ENCODE peak calls at places on chromosomes 2 and 18, in four cellular contexts. E is left lung, N is natural killer cell, C is lower lobe of right lung. Q is an unnamed sample.

GRCh38 chr2:38751847-38752410 is 768 bp upstream of the SRSF7 start:
- DNase-seq in N (no peak), C (no peak), E (no peak), Q (no peak)

GRCh38 chr2:224263571-224264043 is 138.3 kb downstream of the FAM124B start:
- DNase-seq in N (no peak), C (no peak), E (no peak), Q (no peak)

GRCh38 chr2:23753291-23754006 is 173.5 kb downstream of the ATAD2B start:
- DNase-seq in N (no peak), E (no peak), C (no peak), Q (no peak)

GRCh38 chr2:45904267-45904921 is 252.9 kb downstream of the PRKCE start:
- DNase-seq in C (no peak), N (no peak), E (no peak), Q (no peak)

GRCh38 chr18:23684515-23685197 is 4.6 kb upstream of the LAMA3 start:
- DNase-seq in N (no peak), E (no peak), C (no peak), Q (no peak)

GRCh38 chr2:8030694-8031303 is 651.1 kb upstream of the ID2 start:
- DNase-seq in C (no peak), N (no peak), E (no peak), Q (no peak)

GRCh38 chr2:48306409-48307284 is 223.3 kb upstream of the STON1 start:
- DNase-seq in C (no peak), N (no peak), E (no peak), Q (no peak)

GRCh38 chr18:22171839-22172582 is 2.6 kb downstream of the GATA6 start:
- DNase-seq in C (peak), E (no peak), N (no peak), Q (no peak)

GRCh38 chr2:8334866-8335325 is 347.0 kb upstream of the ID2 start:
- DNase-seq in E (no peak), N (no peak), C (no peak), Q (no peak)

GRCh38 chr2:120856421-120856862 is 120.8 kb downstream of the GLI2 start:
- DNase-seq in N (no peak), E (peak), C (peak), Q (no peak)
- TF ChIP-seq CTCF in N (no peak), E (no peak), C (no peak), Q (no peak)

DNA sequence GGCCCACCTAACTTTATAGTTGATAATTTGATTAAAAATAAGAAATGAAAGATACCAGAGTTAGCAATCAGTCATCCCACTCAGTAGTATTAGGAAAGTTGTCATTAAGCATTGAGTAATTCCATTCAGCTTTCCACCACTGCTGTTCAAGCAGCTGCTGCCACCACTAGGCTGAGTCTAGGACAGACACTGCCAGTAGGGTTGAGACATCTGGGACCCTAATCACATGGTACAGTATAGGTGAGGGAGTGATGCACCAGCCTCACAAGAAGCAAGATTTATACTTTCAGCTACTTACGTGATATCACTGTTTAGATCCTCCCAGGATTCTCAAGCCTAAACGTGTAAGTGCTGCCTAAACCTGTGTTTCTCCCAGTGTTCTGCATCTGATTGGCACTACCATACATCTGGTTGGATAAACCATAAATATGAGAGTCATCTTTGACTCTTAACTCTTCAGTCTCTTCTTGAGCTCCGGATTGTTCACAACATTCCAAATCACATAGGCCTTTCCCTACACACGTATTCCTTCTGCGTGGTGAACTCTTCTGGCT is 3.2 kb downstream of the UBXN4 start:
- DNase-seq in N (no peak), C (no peak), E (no peak), Q (no peak)
- TF ChIP-seq CTCF in N (no peak), C (no peak), E (no peak), Q (peak)

GRCh38 chr2:152176113-152176714 is 651 bp upstream of the STAM2 start:
- DNase-seq in N (no peak), C (no peak), E (no peak), Q (no peak)
- TF ChIP-seq CTCF in N (peak), C (no peak), E (peak), Q (peak)

GRCh38 chr2:149799296-149799695 is 211.7 kb upstream of the MMADHC start:
- DNase-seq in E (no peak), C (no peak), N (no peak), Q (no peak)
- TF ChIP-seq CTCF in E (no peak), C (peak), N (no peak), Q (no peak)

GRCh38 chr2:96344011-96344410 is 8.4 kb downstream of the NCAPH start:
- DNase-seq in N (no peak), C (no peak), E (no peak), Q (no peak)

GRCh38 chr2:96345868-96346452 is 10.4 kb downstream of the NCAPH start:
- DNase-seq in N (no peak), C (no peak), E (no peak), Q (no peak)

GRCh38 chr2:96347395-96347794 is 11.8 kb downstream of the NCAPH start:
- DNase-seq in N (no peak), E (no peak), C (no peak), Q (no peak)

GRCh38 chr2:96342085-96342484 is 6.5 kb downstream of the NCAPH start:
- DNase-seq in N (no peak), E (no peak), C (no peak), Q (no peak)

GRCh38 chr2:96345403-96345802 is 9.8 kb downstream of the NCAPH start:
- DNase-seq in N (no peak), C (no peak), E (no peak), Q (no peak)
- TF ChIP-seq CTCF in N (no peak), C (no peak), E (no peak), Q (no peak)

DNA sequence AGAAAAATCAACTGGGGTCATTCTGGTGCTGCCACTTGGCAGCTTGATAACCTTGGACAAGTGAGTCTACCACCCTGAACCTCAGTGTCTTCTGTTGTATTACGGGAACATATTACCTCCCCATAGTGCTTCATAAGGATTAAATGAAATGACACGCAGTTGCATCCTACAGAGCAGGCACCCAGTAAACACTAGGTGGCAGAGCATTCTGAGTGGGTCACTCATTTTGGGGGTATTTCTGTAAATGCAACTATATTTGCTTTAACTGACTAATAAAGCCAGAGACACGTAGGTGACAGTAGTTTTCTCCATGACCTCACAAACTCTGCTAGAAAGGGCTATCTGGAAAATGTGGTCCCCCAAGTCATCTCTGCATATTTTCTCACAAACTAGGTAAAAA is 4.7 kb downstream of the CD226 start:
- DNase-seq in E (no peak), C (no peak), N (no peak), Q (no peak)
- TF ChIP-seq CTCF in E (no peak), C (no peak), N (peak), Q (no peak)

DNA sequence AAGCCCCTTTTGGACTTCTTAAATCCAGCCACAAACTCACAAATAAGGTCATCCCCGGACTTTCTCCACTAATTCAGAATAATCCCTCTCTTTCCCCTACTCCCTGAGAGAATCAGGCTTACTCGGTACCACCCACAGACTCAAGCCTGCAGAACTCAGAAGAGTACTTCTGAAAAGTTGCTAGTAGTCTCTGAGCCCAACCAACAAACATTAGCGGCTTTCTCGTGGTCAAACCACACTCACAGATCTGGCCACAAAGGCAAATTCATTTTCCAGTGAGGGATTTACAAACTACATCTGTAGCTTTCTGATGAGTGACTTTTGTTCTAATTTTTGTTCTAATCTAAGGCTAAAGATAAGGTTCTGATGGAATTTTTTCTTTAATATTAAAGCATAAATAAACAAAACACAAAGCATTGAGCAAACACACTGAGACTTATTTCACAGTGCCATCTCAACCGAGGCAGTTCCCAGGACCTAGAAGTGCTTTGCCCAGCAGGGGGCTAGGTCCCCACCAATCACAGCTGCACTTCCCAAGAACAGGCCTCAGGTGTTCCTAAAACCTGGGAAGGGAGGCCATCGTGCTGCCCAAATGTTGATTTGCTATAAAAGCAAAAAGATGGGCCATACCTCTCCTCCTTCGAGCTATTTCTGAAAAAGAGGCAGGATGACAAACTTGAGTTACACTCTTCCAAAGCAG is 110.7 kb downstream of the COLEC12 start:
- DNase-seq in N (no peak), C (no peak), E (no peak), Q (no peak)
- TF ChIP-seq CTCF in N (no peak), C (no peak), E (no peak), Q (no peak)

DNA sequence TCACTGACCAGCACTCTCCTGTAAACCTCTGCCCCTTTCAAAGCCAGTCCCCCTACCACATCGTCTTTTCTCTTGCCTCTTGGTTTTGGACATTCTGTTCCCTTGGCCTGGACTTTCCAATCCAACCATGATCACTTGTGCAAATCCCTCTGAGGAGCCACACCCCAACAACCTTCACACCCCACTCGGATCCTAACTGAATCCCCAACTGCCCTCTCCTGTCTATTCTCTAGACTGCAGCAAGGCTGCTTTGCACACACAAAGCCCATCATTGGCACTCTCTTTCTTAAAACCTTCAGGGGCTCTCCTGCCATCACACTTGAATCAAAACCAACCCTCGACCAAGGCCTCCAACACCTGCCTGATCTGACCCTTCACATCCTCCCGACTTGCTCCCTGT is 352.1 kb upstream of the PKDCC start:
- DNase-seq in N (no peak), E (no peak), C (no peak), Q (no peak)
- TF ChIP-seq CTCF in N (no peak), E (no peak), C (no peak), Q (no peak)

DNA sequence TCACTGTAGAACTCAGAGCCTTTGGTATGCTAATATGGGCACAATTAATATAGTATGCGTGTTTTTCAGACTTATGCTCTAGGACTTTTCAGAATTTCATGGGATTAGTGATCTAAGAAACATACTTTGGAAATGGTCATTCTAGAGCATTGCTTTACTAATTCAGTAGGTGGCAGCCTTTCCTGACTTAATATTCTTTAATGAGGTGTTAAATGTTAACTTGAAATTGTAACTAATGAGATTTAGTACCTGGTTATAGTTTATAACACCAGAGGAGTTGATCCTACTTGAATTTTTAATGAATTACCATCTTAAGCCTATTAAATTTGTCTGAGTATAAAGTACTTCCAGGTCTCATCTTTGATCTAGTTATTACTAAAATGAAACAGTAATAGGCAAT is 28.5 kb downstream of the ACTR2 start:
- DNase-seq in E (no peak), N (no peak), C (no peak), Q (no peak)
- TF ChIP-seq CTCF in E (no peak), N (peak), C (peak), Q (peak)

DNA sequence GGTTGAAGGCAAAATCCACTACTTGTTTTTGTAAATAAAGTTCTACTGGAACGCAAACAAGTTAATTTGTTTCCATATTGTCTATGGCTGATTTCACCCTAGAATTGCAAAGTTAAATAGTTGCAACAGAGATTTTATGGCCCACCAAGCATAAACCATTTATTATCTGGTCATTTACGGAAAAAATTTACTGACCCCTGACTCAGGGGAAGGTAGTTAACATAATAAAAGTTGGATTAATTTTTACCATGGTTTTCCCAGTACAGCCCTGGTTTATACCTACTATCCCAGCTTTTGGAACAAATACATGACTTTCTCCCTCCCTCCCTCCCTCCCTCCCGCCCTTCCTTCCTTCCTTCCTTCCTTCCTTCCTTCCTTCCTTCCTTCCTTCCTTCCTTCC is 588.9 kb upstream of the TMEFF2 start:
- DNase-seq in E (no peak), N (no peak), C (no peak), Q (no peak)
- TF ChIP-seq CTCF in E (no peak), N (no peak), C (no peak), Q (no peak)